ENCODE peak calls at places on chromosomes 1 and 21, in six cellular contexts. P is activated gamma-delta T cell, F is HTR-8/SVneo, S is GM06990, T is tibial artery, K is GOT3. O is an unnamed sample.
A peak's percentile ranks its signal among the peaks of the same experiment; 100 is the strongest.

GRCh38 chr1:177181280-177181630 is 10.5 kb downstream of the BRINP2 start:
- DNase-seq in S (no peak), K (no peak), F (no peak), T (no peak), P (no peak), O (no peak)

GRCh38 chr1:46806196-46807020 is 7.6 kb downstream of the CYP4B1 start:
- DNase-seq in T (peak; percentile 89), P (no peak), F (no peak), S (no peak), K (no peak), O (no peak)

GRCh38 chr1:40421694-40422384 is 28.4 kb upstream of the ZFP69B start:
- DNase-seq in T (no peak), S (no peak), P (no peak), F (no peak), K (no peak), O (no peak)

GRCh38 chr1:38026592-38027200 is 14.2 kb downstream of the UTP11 start:
- DNase-seq in P (no peak), S (no peak), K (peak; percentile 58), T (no peak), F (no peak), O (peak; percentile 58)

GRCh38 chr1:10900691-10901090 is 104.2 kb upstream of the CASZ1 start:
- DNase-seq in T (no peak), K (no peak), F (no peak), P (no peak), S (no peak), O (no peak)

GRCh38 chr1:17732475-17732874 is 22.7 kb upstream of the ACTL8 start:
- DNase-seq in P (no peak), F (no peak), S (no peak), K (no peak), T (no peak), O (no peak)

GRCh38 chr21:32782698-32783097 is 11.1 kb upstream of the PAXBP1 start:
- DNase-seq in K (no peak), F (no peak), P (no peak), T (no peak), S (no peak), O (no peak)

GRCh38 chr1:240888039-240888786 is 276.3 kb upstream of the GREM2 start:
- DNase-seq in S (peak; percentile 18), F (peak; percentile 45), T (no peak), K (no peak), P (no peak), O (peak; percentile 52)